ENCODE peak calls at places on chromosomes 1 and 21, in six cellular contexts. F, M, W, L, Q and O are unnamed samples.

GRCh38 chr1:45356186-45356585 is 15.9 kb upstream of the MUTYH start:
- DNase-seq in F (no peak), M (no peak), W (no peak), L (no peak), Q (peak; percentile 55), O (no peak)

GRCh38 chr1:109902204-109902985 is 8.3 kb upstream of the CSF1 start:
- DNase-seq in F (no peak), M (no peak), W (no peak), L (no peak), Q (no peak), O (no peak)

GRCh38 chr1:164296172-164296571 is 262.8 kb upstream of the PBX1 start:
- DNase-seq in F (no peak), M (no peak), W (no peak), L (no peak), Q (no peak), O (no peak)

GRCh38 chr1:94160811-94161210 is 39.9 kb upstream of the ABCA4 start:
- DNase-seq in F (peak; percentile 59), M (no peak), W (peak; percentile 22), L (no peak), Q (peak; percentile 86), O (peak; percentile 32)

GRCh38 chr1:109873278-109874175 is 37.1 kb upstream of the CSF1 start:
- DNase-seq in F (no peak), M (no peak), W (no peak), L (no peak), Q (peak; percentile 29), O (no peak)

GRCh38 chr1:54474500-54475235 is 68.5 kb upstream of the SSBP3 start:
- DNase-seq in F (no peak), M (no peak), W (no peak), L (no peak), Q (no peak), O (no peak)

GRCh38 chr1:17315542-17316130 is 7.6 kb downstream of the PADI4 start:
- DNase-seq in F (no peak), M (no peak), W (no peak), L (no peak), Q (no peak), O (no peak)

GRCh38 chr1:228287541-228288425 is 79.9 kb downstream of the OBSCN start:
- DNase-seq in F (no peak), M (peak; percentile 56), W (no peak), L (no peak), Q (no peak), O (no peak)

GRCh38 chr1:64245495-64245894 is 42.1 kb downstream of the UBE2U start:
- DNase-seq in F (no peak), M (no peak), W (no peak), L (no peak), Q (no peak), O (peak; percentile 79)

GRCh38 chr1:229238231-229238630 is 32.7 kb upstream of the RAB4A start:
- DNase-seq in F (no peak), M (no peak), W (no peak), L (no peak), Q (no peak), O (no peak)

GRCh38 chr1:149978547-149979023 is 31.9 kb downstream of the OTUD7B start:
- DNase-seq in F (no peak), M (no peak), W (peak; percentile 25), L (peak; percentile 31), Q (no peak), O (no peak)

GRCh38 chr1:173867141-173867752 is 542 bp downstream of the GAS5 start:
- DNase-seq in F (no peak), M (peak; percentile 57), W (no peak), L (no peak), Q (no peak), O (no peak)

GRCh38 chr1:64489707-64490106 is 19.8 kb downstream of the CACHD1 start:
- DNase-seq in F (no peak), M (no peak), W (no peak), L (no peak), Q (no peak), O (no peak)

GRCh38 chr21:42646836-42647235 is 6.6 kb upstream of the PDE9A start:
- DNase-seq in F (no peak), M (no peak), W (no peak), L (no peak), Q (no peak), O (no peak)

GRCh38 chr1:40268211-40268610 is 10.2 kb downstream of the ZMPSTE24 start:
- DNase-seq in F (no peak), M (no peak), W (no peak), L (no peak), Q (no peak), O (no peak)

GRCh38 chr1:15876357-15876756 is 28.9 kb downstream of the SPEN start:
- DNase-seq in F (no peak), M (no peak), W (no peak), L (no peak), Q (no peak), O (no peak)

GRCh38 chr1:50251592-50252165 is 143.0 kb downstream of the ELAVL4 start:
- DNase-seq in F (no peak), M (no peak), W (no peak), L (no peak), Q (no peak), O (no peak)

GRCh38 chr21:46555678-46556077 is 49.2 kb downstream of the S100B start:
- DNase-seq in F (no peak), M (no peak), W (no peak), L (no peak), Q (no peak), O (no peak)

GRCh38 chr1:39509360-39510009 is 18.0 kb downstream of the BMP8A start:
- DNase-seq in F (peak; percentile 31), M (no peak), W (no peak), L (peak; percentile 33), Q (peak; percentile 38), O (no peak)

GRCh38 chr1:184838374-184838995 is 83.8 kb upstream of the EDEM3 start:
- DNase-seq in F (peak; percentile 90), M (no peak), W (peak; percentile 91), L (peak; percentile 89), Q (peak; percentile 95), O (peak; percentile 38)

GRCh38 chr1:218537131-218537904 is 192.2 kb downstream of the TGFB2 start:
- DNase-seq in F (peak; percentile 83), M (no peak), W (peak; percentile 65), L (no peak), Q (peak; percentile 83), O (no peak)

GRCh38 chr1:225652726-225653462 is at the start of gene ENAH:
- DNase-seq in F (peak; percentile 80), M (peak; percentile 90), W (peak; percentile 88), L (peak; percentile 84), Q (peak; percentile 76), O (peak; percentile 92)

GRCh38 chr1:206141996-206142395 is 24.8 kb upstream of the AVPR1B start:
- DNase-seq in F (no peak), M (no peak), W (no peak), L (no peak), Q (no peak), O (no peak)

GRCh38 chr1:111512132-111512874 is 8.9 kb upstream of the ADORA3 start:
- DNase-seq in F (no peak), M (no peak), W (no peak), L (no peak), Q (no peak), O (no peak)

GRCh38 chr1:111511362-111511761 is 7.9 kb upstream of the ADORA3 start:
- DNase-seq in F (no peak), M (no peak), W (no peak), L (no peak), Q (no peak), O (no peak)

GRCh38 chr1:111507411-111508201 is 4.2 kb upstream of the ADORA3 start:
- DNase-seq in F (peak; percentile 54), M (peak; percentile 76), W (peak; percentile 27), L (peak; percentile 77), Q (peak; percentile 55), O (no peak)

GRCh38 chr1:111506561-111506960 is 3.1 kb upstream of the ADORA3 start:
- DNase-seq in F (no peak), M (no peak), W (no peak), L (no peak), Q (no peak), O (no peak)

DNA sequence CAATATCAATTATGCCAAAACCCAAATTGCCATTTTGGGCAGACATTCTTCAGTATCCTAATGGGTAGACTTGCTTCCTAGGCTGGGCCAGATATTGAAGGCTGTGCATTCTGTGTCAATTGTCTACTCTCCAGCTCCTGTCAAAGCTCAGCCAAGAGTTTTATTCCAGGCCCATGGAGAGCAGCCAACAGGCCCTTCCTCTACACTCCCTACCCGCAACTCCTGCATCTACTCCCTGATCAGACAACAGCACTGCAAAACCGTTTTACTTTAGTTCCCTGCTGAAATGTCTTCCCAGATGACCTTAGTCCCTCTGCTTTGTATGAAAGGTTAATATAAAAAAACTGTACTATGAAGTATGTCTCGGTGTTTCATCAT is 6.6 kb upstream of the ADORA3 start:
- DNase-seq in F (peak; percentile 40), M (no peak), W (no peak), L (no peak), Q (no peak), O (no peak)
- H3K27ac ChIP-seq in F (no peak overlapping the region), M (no peak overlapping the region), W (no peak overlapping the region), L (peak overlapping the region; percentile 97), Q (no peak overlapping the region), O (no peak overlapping the region)

GRCh38 chr1:156973464-156973863 is 53.0 kb downstream of the LRRC71 start:
- DNase-seq in F (no peak), M (no peak), W (no peak), L (no peak), Q (no peak), O (no peak)

GRCh38 chr1:156964431-156964830 is 44.0 kb downstream of the LRRC71 start:
- DNase-seq in F (no peak), M (no peak), W (no peak), L (no peak), Q (peak; percentile 38), O (no peak)

GRCh38 chr1:156975084-156975483 is 54.7 kb downstream of the LRRC71 start:
- DNase-seq in F (no peak), M (no peak), W (no peak), L (no peak), Q (no peak), O (no peak)

GRCh38 chr1:156969496-156969895 is 49.1 kb downstream of the LRRC71 start:
- DNase-seq in F (no peak), M (no peak), W (no peak), L (no peak), Q (no peak), O (no peak)

GRCh38 chr1:156970017-156970416 is 49.6 kb downstream of the LRRC71 start:
- DNase-seq in F (peak; percentile 28), M (no peak), W (no peak), L (no peak), Q (peak; percentile 4), O (peak; percentile 19)
- H3K27ac ChIP-seq in F (no peak overlapping the region), M (no peak overlapping the region), W (no peak overlapping the region), L (no peak overlapping the region), Q (no peak overlapping the region), O (no peak overlapping the region)

GRCh38 chr1:175192630-175193338 is at the start of gene KIAA0040:
- DNase-seq in F (no peak), M (peak; percentile 87), W (peak; percentile 80), L (peak; percentile 81), Q (no peak), O (peak; percentile 24)
- H3K27ac ChIP-seq in F (no peak within 1 kb of the TSS), M (peak within 1 kb of the TSS; percentile 89), W (peak within 1 kb of the TSS; percentile 90), L (peak within 1 kb of the TSS; percentile 81), Q (no peak within 1 kb of the TSS), O (no peak within 1 kb of the TSS)

GRCh38 chr1:204896023-204896422 is 25.4 kb downstream of the NFASC start:
- DNase-seq in F (no peak), M (no peak), W (no peak), L (no peak), Q (no peak), O (no peak)
- H3K27ac ChIP-seq in F (no peak overlapping the region), M (no peak overlapping the region), W (no peak overlapping the region), L (no peak overlapping the region), Q (no peak overlapping the region), O (no peak overlapping the region)